ENCODE peak calls at places on chromosomes 6 and 20, in six cellular contexts. One of them, this sample, is unnamed.

GRCh38 chr20:23096073-23096472 is 9.9 kb upstream of the CD93 start:
- DNase-seq in glutamatergic neuron: no peak
- DNase-seq in activated naive CD8-positive, alpha-beta T cell treated with anti-CD3 and anti-CD28 coated beads, Interleukin-2, amount 50 U/mL, for 24 hours: no peak
- DNase-seq in Calu3: no peak
- DNase-seq in HEK293T: no peak
- DNase-seq in nucleus accumbens: no peak
- DNase-seq in this sample: no peak

GRCh38 chr6:31114540-31114876 is at the start of gene PSORS1C1:
- DNase-seq in nucleus accumbens: peak; percentile 3
- DNase-seq in glutamatergic neuron: no peak
- DNase-seq in HEK293T: no peak
- DNase-seq in Calu3: peak; percentile 90
- DNase-seq in activated naive CD8-positive, alpha-beta T cell treated with anti-CD3 and anti-CD28 coated beads, Interleukin-2, amount 50 U/mL, for 24 hours: no peak
- DNase-seq in this sample: peak; percentile 83

GRCh38 chr6:36912583-36912982 is 26.8 kb downstream of the C6orf89 start:
- DNase-seq in Calu3: no peak
- DNase-seq in glutamatergic neuron: no peak
- DNase-seq in HEK293T: no peak
- DNase-seq in nucleus accumbens: no peak
- DNase-seq in activated naive CD8-positive, alpha-beta T cell treated with anti-CD3 and anti-CD28 coated beads, Interleukin-2, amount 50 U/mL, for 24 hours: peak; percentile 51
- DNase-seq in this sample: no peak

GRCh38 chr20:40305303-40305702 is 383.7 kb downstream of the MAFB start:
- DNase-seq in Calu3: no peak
- DNase-seq in activated naive CD8-positive, alpha-beta T cell treated with anti-CD3 and anti-CD28 coated beads, Interleukin-2, amount 50 U/mL, for 24 hours: no peak
- DNase-seq in HEK293T: no peak
- DNase-seq in glutamatergic neuron: no peak
- DNase-seq in nucleus accumbens: no peak
- DNase-seq in this sample: no peak

GRCh38 chr20:24989162-24989561 is 3.4 kb downstream of the APMAP start:
- DNase-seq in Calu3: no peak
- DNase-seq in glutamatergic neuron: no peak
- DNase-seq in HEK293T: no peak
- DNase-seq in activated naive CD8-positive, alpha-beta T cell treated with anti-CD3 and anti-CD28 coated beads, Interleukin-2, amount 50 U/mL, for 24 hours: no peak
- DNase-seq in nucleus accumbens: no peak
- DNase-seq in this sample: peak; percentile 16

GRCh38 chr20:17611540-17612286 is 41.8 kb downstream of the DSTN start:
- DNase-seq in nucleus accumbens: no peak
- DNase-seq in Calu3: peak; percentile 28
- DNase-seq in activated naive CD8-positive, alpha-beta T cell treated with anti-CD3 and anti-CD28 coated beads, Interleukin-2, amount 50 U/mL, for 24 hours: no peak
- DNase-seq in glutamatergic neuron: peak; percentile 58
- DNase-seq in HEK293T: no peak
- DNase-seq in this sample: no peak

GRCh38 chr6:6492675-6493074 is 95.8 kb upstream of the LY86 start:
- DNase-seq in activated naive CD8-positive, alpha-beta T cell treated with anti-CD3 and anti-CD28 coated beads, Interleukin-2, amount 50 U/mL, for 24 hours: no peak
- DNase-seq in Calu3: no peak
- DNase-seq in HEK293T: no peak
- DNase-seq in nucleus accumbens: no peak
- DNase-seq in glutamatergic neuron: no peak
- DNase-seq in this sample: no peak

GRCh38 chr20:16647875-16648597 is 74.8 kb upstream of the KIF16B start:
- DNase-seq in glutamatergic neuron: peak; percentile 51
- DNase-seq in HEK293T: no peak
- DNase-seq in activated naive CD8-positive, alpha-beta T cell treated with anti-CD3 and anti-CD28 coated beads, Interleukin-2, amount 50 U/mL, for 24 hours: no peak
- DNase-seq in Calu3: no peak
- DNase-seq in nucleus accumbens: no peak
- DNase-seq in this sample: no peak

GRCh38 chr6:21608610-21609009 is 15.1 kb downstream of the SOX4 start:
- DNase-seq in nucleus accumbens: no peak
- DNase-seq in glutamatergic neuron: no peak
- DNase-seq in activated naive CD8-positive, alpha-beta T cell treated with anti-CD3 and anti-CD28 coated beads, Interleukin-2, amount 50 U/mL, for 24 hours: no peak
- DNase-seq in Calu3: no peak
- DNase-seq in HEK293T: peak; percentile 21
- DNase-seq in this sample: no peak

GRCh38 chr6:157885211-157885788 is 62.3 kb downstream of the SNX9 start:
- DNase-seq in Calu3: no peak
- DNase-seq in HEK293T: no peak
- DNase-seq in nucleus accumbens: no peak
- DNase-seq in activated naive CD8-positive, alpha-beta T cell treated with anti-CD3 and anti-CD28 coated beads, Interleukin-2, amount 50 U/mL, for 24 hours: peak; percentile 41
- DNase-seq in glutamatergic neuron: no peak
- DNase-seq in this sample: no peak

GRCh38 chr6:139062921-139063320 is 34.4 kb downstream of the ABRACL start:
- DNase-seq in glutamatergic neuron: no peak
- DNase-seq in HEK293T: no peak
- DNase-seq in Calu3: no peak
- DNase-seq in nucleus accumbens: no peak
- DNase-seq in activated naive CD8-positive, alpha-beta T cell treated with anti-CD3 and anti-CD28 coated beads, Interleukin-2, amount 50 U/mL, for 24 hours: no peak
- DNase-seq in this sample: no peak

GRCh38 chr20:58864346-58864745 is 11.8 kb downstream of the GNAS start:
- DNase-seq in Calu3: peak; percentile 29
- DNase-seq in HEK293T: no peak
- DNase-seq in activated naive CD8-positive, alpha-beta T cell treated with anti-CD3 and anti-CD28 coated beads, Interleukin-2, amount 50 U/mL, for 24 hours: no peak
- DNase-seq in nucleus accumbens: no peak
- DNase-seq in glutamatergic neuron: no peak
- DNase-seq in this sample: no peak

GRCh38 chr6:159935633-159936032 is 33.2 kb upstream of the IGF2R start:
- DNase-seq in HEK293T: no peak
- DNase-seq in activated naive CD8-positive, alpha-beta T cell treated with anti-CD3 and anti-CD28 coated beads, Interleukin-2, amount 50 U/mL, for 24 hours: no peak
- DNase-seq in Calu3: no peak
- DNase-seq in glutamatergic neuron: no peak
- DNase-seq in nucleus accumbens: no peak
- DNase-seq in this sample: no peak

This sample was measured in posterior cingulate gyrus.